ENCODE peak calls at places on chromosomes 6 and 20, in four cellular contexts. M is activated naive CD4-positive, alpha-beta T cell; F is NCI-H510A treated with DMSO at 0.1 percent for 48 hours; Q is mesendoderm. B is an unnamed sample.

GRCh38 chr20:63076421-63076820 is 69.7 kb upstream of the BHLHE23 start:
- DNase-seq in M (no peak), Q (no peak), F (no peak), B (no peak)

GRCh38 chr6:156977527-156978291 is 200.5 kb downstream of the ARID1B start:
- DNase-seq in F (peak), M (no peak), Q (no peak), B (no peak)

GRCh38 chr20:42915081-42915480 is 274.6 kb downstream of the PTPRT start:
- DNase-seq in M (no peak), Q (peak), F (no peak), B (no peak)

GRCh38 chr6:134240664-134241431 is 77.1 kb downstream of the SGK1 start:
- DNase-seq in M (peak), Q (no peak), F (no peak), B (no peak)

GRCh38 chr20:62359491-62360121 is 7.5 kb downstream of the LAMA5 start:
- DNase-seq in M (no peak), F (no peak), Q (no peak), B (no peak)

GRCh38 chr6:124984668-124985338 is 22.6 kb downstream of the RNF217 start:
- DNase-seq in M (no peak), Q (no peak), F (no peak), B (no peak)

GRCh38 chr6:43758617-43759050 is 11.4 kb upstream of the VEGFA start:
- DNase-seq in M (no peak), Q (peak), F (no peak), B (peak)

GRCh38 chr6:90403489-90404381 is 107.1 kb upstream of the BACH2 start:
- DNase-seq in M (no peak), F (no peak), Q (peak), B (peak)

GRCh38 chr20:32052090-32052791 is at the start of gene HCK:
- DNase-seq in F (no peak), Q (no peak), M (peak), B (peak)

GRCh38 chr6:163915131-163915530 is 500.6 kb downstream of the QKI start:
- DNase-seq in M (no peak), F (no peak), Q (no peak), B (no peak)

GRCh38 chr6:30156262-30156599 is 4.8 kb downstream of the TRIM10 start:
- DNase-seq in M (no peak), Q (no peak), F (no peak), B (no peak)

GRCh38 chr6:10381830-10382208 is 33.1 kb downstream of the TFAP2A start:
- DNase-seq in F (no peak), M (no peak), Q (no peak), B (no peak)

GRCh38 chr20:41261790-41262717 is 55.5 kb downstream of the ZHX3 start:
- DNase-seq in F (no peak), Q (peak), M (no peak), B (no peak)

GRCh38 chr20:52577696-52578095 is 386.1 kb upstream of the ZFP64 start:
- DNase-seq in F (no peak), Q (no peak), M (no peak), B (no peak)

GRCh38 chr20:33825340-33826269 is 14.5 kb downstream of the CHMP4B start:
- DNase-seq in M (no peak), F (no peak), Q (peak), B (no peak)

GRCh38 chr6:4125933-4126864 is 9.2 kb downstream of the ECI2 start:
- DNase-seq in M (no peak), F (no peak), Q (peak), B (no peak)

GRCh38 chr20:55488593-55488992 is 516.7 kb downstream of the CBLN4 start:
- DNase-seq in F (no peak), M (no peak), Q (no peak), B (no peak)

GRCh38 chr6:149049230-149049629 is 268.3 kb upstream of the TAB2 start:
- DNase-seq in M (no peak), Q (no peak), F (no peak), B (no peak)

GRCh38 chr6:2004888-2005287 is 240.5 kb downstream of the GMDS start:
- DNase-seq in M (no peak), F (no peak), Q (no peak), B (no peak)

GRCh38 chr6:129936329-129937165 is 75.4 kb upstream of the TMEM244 start:
- DNase-seq in F (peak), M (peak), Q (peak), B (no peak)

GRCh38 chr6:125094563-125094962 is 59.0 kb upstream of the TPD52L1 start:
- DNase-seq in F (no peak), Q (no peak), M (no peak), B (no peak)

B was measured in SK-N-SH.